ENCODE peak calls at places on chromosomes 5 and 9, in five cellular contexts. One of them, this sample, is unnamed. For H3K4me1, the result is how much of the 10 kb centered on the place peaks cover.

GRCh38 chr9:108786756-108787663 is 68.8 kb downstream of the ACTL7B start:
- DNase-seq in ovary: no peak
- DNase-seq in cardiac muscle cell: no peak
- DNase-seq in right lobe of liver: no peak
- DNase-seq in tibial artery: no peak
- DNase-seq in this sample: no peak

GRCh38 chr5:138503487-138504270 is 38.4 kb downstream of the EGR1 start:
- DNase-seq in ovary: peak
- DNase-seq in cardiac muscle cell: peak
- DNase-seq in right lobe of liver: no peak
- DNase-seq in tibial artery: no peak
- DNase-seq in this sample: peak

GRCh38 chr5:136192526-136193395 is at the start of gene SMIM32:
- DNase-seq in ovary: no peak
- DNase-seq in cardiac muscle cell: peak
- DNase-seq in right lobe of liver: peak
- DNase-seq in tibial artery: no peak
- DNase-seq in this sample: no peak

GRCh38 chr9:112861638-112862555 is 28.8 kb downstream of the SLC46A2 start:
- DNase-seq in ovary: no peak
- DNase-seq in cardiac muscle cell: no peak
- DNase-seq in right lobe of liver: peak
- DNase-seq in tibial artery: peak
- DNase-seq in this sample: no peak

GRCh38 chr5:68848086-68848485 is 245.7 kb upstream of the SLC30A5 start:
- DNase-seq in ovary: no peak
- DNase-seq in cardiac muscle cell: no peak
- DNase-seq in right lobe of liver: no peak
- DNase-seq in tibial artery: no peak
- DNase-seq in this sample: no peak

GRCh38 chr9:115328228-115328627 is 210.3 kb upstream of the TNC start:
- DNase-seq in ovary: no peak
- DNase-seq in cardiac muscle cell: peak
- DNase-seq in right lobe of liver: no peak
- DNase-seq in tibial artery: peak
- DNase-seq in this sample: no peak

GRCh38 chr5:5135957-5136676 is 4.0 kb upstream of the ADAMTS16 start:
- DNase-seq in ovary: no peak
- DNase-seq in cardiac muscle cell: no peak
- DNase-seq in right lobe of liver: no peak
- DNase-seq in tibial artery: no peak
- DNase-seq in this sample: no peak

GRCh38 chr5:864492-865167 is 13.8 kb upstream of the ZDHHC11 start:
- DNase-seq in ovary: peak
- DNase-seq in cardiac muscle cell: no peak
- DNase-seq in right lobe of liver: no peak
- DNase-seq in tibial artery: no peak
- DNase-seq in this sample: no peak

GRCh38 chr9:2122299-2122698 is 107.2 kb downstream of the SMARCA2 start:
- DNase-seq in ovary: no peak
- DNase-seq in cardiac muscle cell: no peak
- DNase-seq in right lobe of liver: no peak
- DNase-seq in tibial artery: no peak
- DNase-seq in this sample: no peak

GRCh38 chr9:18009902-18010301 is 431.0 kb downstream of the SH3GL2 start:
- DNase-seq in ovary: no peak
- DNase-seq in cardiac muscle cell: no peak
- DNase-seq in right lobe of liver: no peak
- DNase-seq in tibial artery: no peak
- DNase-seq in this sample: no peak

GRCh38 chr5:145499483-145499882 is 335.7 kb downstream of the PRELID2 start:
- DNase-seq in ovary: no peak
- DNase-seq in cardiac muscle cell: no peak
- DNase-seq in right lobe of liver: no peak
- DNase-seq in tibial artery: no peak
- DNase-seq in this sample: no peak

GRCh38 chr9:95459867-95460626 is 56.7 kb downstream of the PTCH1 start:
- DNase-seq in ovary: no peak
- DNase-seq in cardiac muscle cell: no peak
- DNase-seq in right lobe of liver: no peak
- DNase-seq in tibial artery: no peak
- DNase-seq in this sample: no peak

GRCh38 chr9:129595323-129595741 is 25.6 kb downstream of the C9orf50 start:
- DNase-seq in ovary: no peak
- DNase-seq in cardiac muscle cell: no peak
- DNase-seq in right lobe of liver: no peak
- DNase-seq in tibial artery: no peak
- DNase-seq in this sample: no peak

DNA sequence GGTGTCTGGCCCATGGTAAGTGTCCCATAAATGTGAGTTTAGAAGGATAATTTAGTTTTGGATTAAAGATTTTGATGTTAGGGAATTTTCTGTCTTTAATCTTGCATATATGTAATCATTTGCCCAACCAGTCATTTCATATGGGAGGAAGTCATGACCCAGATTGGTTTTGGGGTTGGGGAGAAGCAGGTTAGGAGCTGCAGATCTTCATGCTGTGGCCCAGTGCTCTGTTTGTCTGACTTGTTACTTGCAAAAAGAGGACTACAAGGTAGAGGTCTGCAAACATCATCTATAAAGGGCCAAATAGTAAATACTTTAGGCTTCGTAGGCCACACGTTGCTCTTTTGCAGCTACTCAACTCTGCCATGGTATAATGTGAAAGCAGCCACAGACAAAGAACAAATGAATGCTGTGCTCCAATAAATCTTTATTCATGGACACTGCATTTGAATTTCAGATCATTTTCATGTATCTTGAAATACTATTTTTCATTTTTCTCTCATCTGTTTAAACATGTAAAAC is 16.8 kb downstream of the OSTF1 start:
- DNase-seq in ovary: no peak
- DNase-seq in cardiac muscle cell: no peak
- DNase-seq in right lobe of liver: no peak
- DNase-seq in tibial artery: no peak
- DNase-seq in this sample: no peak
- H3K4me1 ChIP-seq in ovary: under half
- H3K4me1 ChIP-seq in cardiac muscle cell: under half
- H3K4me1 ChIP-seq in right lobe of liver: under half
- H3K4me1 ChIP-seq in tibial artery: under half
- H3K4me1 ChIP-seq in this sample: under half

DNA sequence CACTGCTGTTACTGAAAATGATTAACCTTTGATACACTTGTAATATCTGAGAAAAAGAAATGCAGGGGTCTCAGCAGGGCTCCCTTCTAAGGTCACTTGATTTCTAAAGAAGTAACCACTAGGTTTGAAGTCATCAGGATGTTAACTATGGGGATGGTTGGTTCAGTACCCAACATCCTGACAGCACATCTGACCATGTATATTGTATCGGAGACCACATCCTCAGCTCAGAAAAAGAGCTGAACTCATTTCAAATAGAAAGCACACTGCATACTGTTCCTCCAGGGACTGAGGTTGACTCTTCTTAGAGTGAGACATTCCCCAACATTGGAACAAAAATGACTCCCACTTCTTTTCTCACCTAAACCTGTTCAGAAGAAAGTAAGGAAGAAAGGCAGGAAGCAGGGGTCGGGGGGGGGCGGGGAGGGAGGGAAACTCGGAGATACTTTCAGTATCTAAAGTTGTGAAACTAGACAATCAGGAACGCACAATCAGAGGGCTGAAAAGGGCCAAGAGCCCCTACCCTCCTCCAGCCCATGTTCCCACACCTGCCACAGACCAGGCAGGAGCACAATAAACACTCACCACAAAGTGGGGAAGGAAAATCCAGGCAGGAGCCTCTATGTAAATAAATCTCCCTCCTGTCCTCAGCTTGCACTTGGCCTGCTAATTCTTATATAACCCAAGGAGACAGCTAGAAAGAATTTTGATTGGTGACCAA is 730 bp upstream of the GZMA start:
- DNase-seq in ovary: no peak
- DNase-seq in cardiac muscle cell: no peak
- DNase-seq in right lobe of liver: no peak
- DNase-seq in tibial artery: no peak
- DNase-seq in this sample: peak
- H3K4me3 ChIP-seq in ovary: no peak
- H3K4me3 ChIP-seq in cardiac muscle cell: no peak
- H3K4me3 ChIP-seq in right lobe of liver: no peak
- H3K4me3 ChIP-seq in tibial artery: no peak
- H3K4me3 ChIP-seq in this sample: peak

GRCh38 chr5:89435347-89435746 is 552.4 kb upstream of the MEF2C start:
- DNase-seq in ovary: no peak
- DNase-seq in cardiac muscle cell: no peak
- DNase-seq in right lobe of liver: no peak
- DNase-seq in tibial artery: no peak
- DNase-seq in this sample: no peak
- H3K27ac ChIP-seq in ovary: no peak
- H3K27ac ChIP-seq in cardiac muscle cell: no peak
- H3K27ac ChIP-seq in right lobe of liver: no peak
- H3K27ac ChIP-seq in tibial artery: no peak
- H3K27ac ChIP-seq in this sample: no peak

GRCh38 chr9:133113928-133114351 is 7.1 kb downstream of the RALGDS start:
- DNase-seq in ovary: no peak
- DNase-seq in cardiac muscle cell: peak
- DNase-seq in right lobe of liver: peak
- DNase-seq in tibial artery: no peak
- DNase-seq in this sample: no peak
- H3K4me1 ChIP-seq in ovary: under half
- H3K4me1 ChIP-seq in cardiac muscle cell: under half
- H3K4me1 ChIP-seq in right lobe of liver: under half
- H3K4me1 ChIP-seq in tibial artery: half or more
- H3K4me1 ChIP-seq in this sample: under half

DNA sequence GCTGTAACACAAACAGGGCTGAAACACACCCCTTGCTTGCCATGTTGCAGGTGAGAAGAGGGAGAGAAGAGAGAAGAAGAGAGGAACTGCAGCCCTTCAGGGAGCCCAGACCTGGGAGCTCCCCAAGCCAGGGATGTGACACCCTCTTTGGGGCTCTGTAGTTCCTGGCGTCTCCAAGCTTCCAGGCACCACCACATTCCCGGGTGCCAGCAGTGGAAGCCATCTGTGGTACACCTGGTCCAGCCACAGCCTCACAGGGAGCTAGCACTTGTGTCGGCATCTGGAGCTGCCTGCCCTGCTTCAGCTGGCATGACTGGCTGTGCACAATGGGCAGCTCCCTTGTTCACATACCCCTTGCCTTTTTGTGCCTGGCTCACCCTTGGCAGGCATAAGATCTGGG is 182.1 kb downstream of the DEPDC1B start:
- DNase-seq in ovary: no peak
- DNase-seq in cardiac muscle cell: no peak
- DNase-seq in right lobe of liver: no peak
- DNase-seq in tibial artery: no peak
- DNase-seq in this sample: no peak
- H3K4me3 ChIP-seq in ovary: no peak
- H3K4me3 ChIP-seq in cardiac muscle cell: no peak
- H3K4me3 ChIP-seq in right lobe of liver: no peak
- H3K4me3 ChIP-seq in tibial artery: no peak
- H3K4me3 ChIP-seq in this sample: no peak

DNA sequence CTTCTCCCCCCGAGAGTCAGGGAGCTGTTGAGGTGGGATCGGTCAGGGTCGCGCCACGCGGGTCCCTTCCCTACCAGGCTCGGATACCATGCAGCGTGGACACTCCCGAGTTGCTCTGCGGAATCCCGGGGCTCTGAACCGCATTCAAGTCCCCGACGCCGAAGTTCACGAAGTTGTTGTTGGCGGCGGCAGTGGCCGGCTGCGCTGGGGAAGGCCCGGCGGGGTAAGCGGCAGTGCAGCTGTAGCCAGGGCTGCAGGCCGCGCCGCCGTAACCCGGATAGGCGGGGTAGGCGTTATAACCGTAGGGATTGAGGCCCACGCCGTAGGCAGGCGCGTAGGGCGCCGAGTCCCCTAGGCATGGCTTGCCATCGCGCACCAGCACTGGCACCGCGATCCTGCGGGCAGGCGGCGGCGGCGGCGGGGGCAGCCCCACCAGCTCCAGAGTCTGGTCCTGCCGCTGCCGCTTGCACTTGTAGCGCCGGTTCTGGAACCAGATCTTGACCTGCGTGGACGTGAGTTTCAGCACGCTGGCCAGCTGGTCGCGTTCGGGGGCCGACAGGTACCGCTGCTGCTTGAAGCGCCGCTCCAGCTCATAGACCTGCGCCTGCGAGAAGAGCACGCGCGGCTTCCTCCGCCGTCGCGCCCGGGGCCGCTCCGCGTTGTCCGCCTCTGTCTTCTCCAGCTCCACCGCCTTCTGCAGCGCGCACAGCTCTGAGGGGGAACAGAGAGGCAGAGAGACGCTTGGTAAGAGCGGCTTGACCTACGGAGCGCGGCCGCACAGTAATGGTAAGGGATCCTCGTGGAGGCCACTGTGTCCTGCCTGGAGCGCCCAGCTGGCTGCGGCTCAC is 2.3 kb downstream of the NKX2-5 start:
- DNase-seq in ovary: no peak
- DNase-seq in cardiac muscle cell: peak
- DNase-seq in right lobe of liver: no peak
- DNase-seq in tibial artery: no peak
- DNase-seq in this sample: no peak
- H3K27ac ChIP-seq in ovary: no peak
- H3K27ac ChIP-seq in cardiac muscle cell: peak
- H3K27ac ChIP-seq in right lobe of liver: no peak
- H3K27ac ChIP-seq in tibial artery: no peak
- H3K27ac ChIP-seq in this sample: no peak

DNA sequence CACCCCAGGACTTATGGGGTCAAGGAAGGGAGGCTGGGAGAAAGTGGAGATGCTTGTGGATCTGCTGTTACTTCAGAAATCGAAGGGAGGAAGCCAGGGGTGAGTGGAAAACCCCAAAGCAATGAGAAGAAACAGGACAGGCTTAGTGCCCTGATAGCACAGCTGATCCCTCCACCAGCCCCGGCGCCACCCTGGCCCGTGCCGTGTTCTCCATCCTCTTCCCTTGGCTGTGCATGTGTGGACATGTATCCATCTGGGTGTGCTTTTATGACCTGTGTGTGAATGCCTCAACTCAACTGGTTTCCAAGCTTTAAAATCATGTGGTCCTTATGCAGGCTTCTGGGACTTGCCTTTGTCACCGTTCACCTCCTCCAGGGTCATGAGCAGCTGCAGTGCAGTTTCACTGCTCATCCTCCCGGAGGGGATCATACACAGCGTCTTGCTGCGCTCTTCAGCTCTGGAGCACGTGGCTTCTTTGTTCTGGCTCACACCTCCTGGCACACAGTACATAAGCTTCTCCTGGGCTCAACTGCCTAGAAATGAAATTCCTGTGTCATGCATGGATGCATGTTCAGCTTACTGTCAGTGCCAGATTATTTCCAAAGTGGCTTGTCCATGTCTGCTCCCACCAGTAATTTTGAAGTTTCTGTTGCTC is 58.2 kb downstream of the IPPK start:
- DNase-seq in ovary: no peak
- DNase-seq in cardiac muscle cell: no peak
- DNase-seq in right lobe of liver: no peak
- DNase-seq in tibial artery: no peak
- DNase-seq in this sample: no peak
- H3K4me1 ChIP-seq in ovary: under half
- H3K4me1 ChIP-seq in cardiac muscle cell: under half
- H3K4me1 ChIP-seq in right lobe of liver: under half
- H3K4me1 ChIP-seq in tibial artery: under half
- H3K4me1 ChIP-seq in this sample: under half

DNA sequence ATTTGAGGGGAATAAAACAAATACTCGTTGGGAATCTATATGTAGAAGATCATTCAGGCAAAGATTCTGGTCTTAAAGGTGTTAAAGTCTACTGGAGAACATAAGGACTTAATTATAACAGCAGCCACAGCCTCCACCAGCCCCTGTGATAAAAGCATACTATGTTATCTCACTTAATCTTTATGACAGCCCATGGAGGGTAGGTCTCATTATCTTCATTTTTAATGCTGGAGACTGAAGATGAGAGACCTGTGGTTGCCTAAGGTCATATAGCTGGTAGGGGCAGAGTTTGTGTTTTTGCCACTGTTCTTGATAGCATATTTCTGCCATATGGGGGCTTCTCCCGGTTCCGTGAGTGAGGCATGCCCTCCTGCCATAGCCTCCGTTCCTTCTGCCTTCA is 88.7 kb downstream of the TRIO start:
- DNase-seq in ovary: no peak
- DNase-seq in cardiac muscle cell: no peak
- DNase-seq in right lobe of liver: no peak
- DNase-seq in tibial artery: no peak
- DNase-seq in this sample: no peak
- H3K4me3 ChIP-seq in ovary: no peak
- H3K4me3 ChIP-seq in cardiac muscle cell: no peak
- H3K4me3 ChIP-seq in right lobe of liver: no peak
- H3K4me3 ChIP-seq in tibial artery: no peak
- H3K4me3 ChIP-seq in this sample: no peak